ENCODE peak calls at places on chromosomes 5 and 9, in eight cellular contexts. K, D, X, C, F, L, H and P are unnamed samples.

GRCh38 chr9:18542837-18543405 is 69.0 kb downstream of the ADAMTSL1 start:
- DNase-seq in F (peak), H (peak), C (no peak), L (no peak), D (no peak), K (no peak), X (no peak), P (no peak)

GRCh38 chr9:69346596-69347390 is 21.8 kb downstream of the ENTREP1 start:
- DNase-seq in X (no peak), H (no peak), K (no peak), F (no peak), D (no peak), C (no peak), L (no peak), P (no peak)

GRCh38 chr5:59893436-59894227 is at the start of gene PDE4D:
- DNase-seq in K (peak), X (no peak), C (peak), H (peak), D (peak), F (peak), L (no peak), P (peak)

GRCh38 chr5:42005561-42006153 is 80.6 kb downstream of the FBXO4 start:
- DNase-seq in K (no peak), F (peak), C (peak), L (peak), D (no peak), H (peak), X (no peak), P (no peak)

GRCh38 chr5:128101676-128102075 is 18.1 kb downstream of the SLC12A2 start:
- DNase-seq in F (no peak), K (no peak), H (no peak), X (no peak), L (no peak), D (no peak), C (no peak), P (no peak)

GRCh38 chr5:10663531-10664183 is 97.4 kb downstream of the DAP start:
- DNase-seq in C (no peak), L (no peak), H (peak), D (no peak), X (no peak), K (no peak), F (peak), P (no peak)

GRCh38 chr5:142179776-142180387 is 71.3 kb downstream of the NDFIP1 start:
- DNase-seq in C (no peak), K (peak), D (no peak), L (no peak), X (no peak), H (no peak), F (no peak), P (no peak)

GRCh38 chr5:134090482-134090881 is 24.0 kb upstream of the TCF7 start:
- DNase-seq in X (peak), K (peak), H (no peak), F (no peak), L (no peak), D (no peak), C (no peak), P (no peak)

GRCh38 chr5:53126514-53126913 is 17.0 kb upstream of the MOCS2 start:
- DNase-seq in D (no peak), X (no peak), L (no peak), C (no peak), F (peak), H (peak), K (no peak), P (no peak)

GRCh38 chr5:56316302-56316994 is 83.3 kb upstream of the ANKRD55 start:
- DNase-seq in D (no peak), C (no peak), F (no peak), X (no peak), L (peak), K (no peak), H (no peak), P (no peak)

GRCh38 chr9:4517274-4517673 is 27.0 kb downstream of the SLC1A1 start:
- DNase-seq in D (no peak), C (no peak), X (no peak), H (no peak), F (peak), K (no peak), L (no peak), P (no peak)

GRCh38 chr9:98536542-98537173 is 172.1 kb downstream of the GABBR2 start:
- DNase-seq in D (peak), F (no peak), L (peak), K (no peak), X (no peak), C (peak), H (no peak), P (no peak)

GRCh38 chr5:65305913-65306312 is 175.8 kb downstream of the ADAMTS6 start:
- DNase-seq in D (no peak), K (no peak), X (no peak), L (no peak), H (peak), C (no peak), F (no peak), P (no peak)

GRCh38 chr5:58153255-58153654 is 306.6 kb downstream of the PLK2 start:
- DNase-seq in D (no peak), L (peak), H (no peak), C (peak), K (no peak), X (no peak), F (no peak), P (no peak)

GRCh38 chr5:94072116-94072515 is 330.7 kb upstream of the POU5F2 start:
- DNase-seq in C (no peak), H (peak), X (no peak), L (no peak), K (no peak), F (no peak), D (no peak), P (no peak)

GRCh38 chr9:127967151-127967809 is 13.5 kb downstream of the EEIG1 start:
- DNase-seq in H (no peak), X (no peak), L (no peak), C (no peak), D (no peak), K (peak), F (no peak), P (no peak)

GRCh38 chr9:93620881-93621820 is 44.8 kb downstream of the PHF2 start:
- DNase-seq in X (no peak), H (no peak), K (no peak), F (no peak), L (no peak), C (no peak), D (no peak), P (no peak)

GRCh38 chr5:67152400-67152799 is 44.2 kb downstream of the CD180 start:
- DNase-seq in C (no peak), L (no peak), X (no peak), D (no peak), K (no peak), F (no peak), H (no peak), P (no peak)

GRCh38 chr9:132977626-132978450 is 656 bp upstream of the GFI1B start:
- DNase-seq in L (peak), X (peak), K (peak), D (peak), H (peak), F (peak), C (peak), P (peak)

GRCh38 chr5:139640432-139641115 is 7.6 kb upstream of the CXXC5 start:
- DNase-seq in K (peak), L (no peak), H (no peak), F (no peak), D (peak), X (peak), C (no peak), P (peak)

GRCh38 chr5:91384671-91385430 is 1.7 kb upstream of the ARRDC3 start:
- DNase-seq in L (peak), K (no peak), F (peak), X (peak), D (peak), C (peak), H (peak), P (no peak)

GRCh38 chr5:135220394-135221186 is 178.4 kb downstream of the MACROH2A1 start:
- DNase-seq in F (no peak), K (peak), X (no peak), L (no peak), D (no peak), C (no peak), H (no peak), P (no peak)

GRCh38 chr5:147509041-147509709 is 693 bp downstream of the DPYSL3 start:
- DNase-seq in X (no peak), L (no peak), K (peak), C (no peak), F (no peak), D (peak), H (no peak), P (peak)

GRCh38 chr9:19028835-19029451 is 4.1 kb downstream of the SAXO1 start:
- DNase-seq in D (peak), L (peak), X (peak), K (no peak), H (peak), C (peak), F (peak), P (no peak)

GRCh38 chr9:6819112-6819511 is 61.3 kb downstream of the KDM4C start:
- DNase-seq in K (no peak), D (no peak), L (no peak), H (no peak), F (no peak), C (no peak), X (no peak), P (no peak)

GRCh38 chr5:59729820-59730219 is 163.7 kb downstream of the PDE4D start:
- DNase-seq in D (no peak), F (no peak), C (no peak), H (no peak), K (no peak), L (no peak), X (no peak), P (no peak)

GRCh38 chr5:180109920-180110319 is 38.4 kb upstream of the RNF130 start:
- DNase-seq in D (no peak), K (peak), C (no peak), L (no peak), H (no peak), F (no peak), X (no peak), P (no peak)

GRCh38 chr5:142390303-142390840 is 65.6 kb upstream of the SPRY4 start:
- DNase-seq in F (no peak), H (no peak), C (no peak), K (no peak), D (no peak), L (no peak), X (no peak), P (no peak)

GRCh38 chr9:98864257-98865180 is 57.0 kb downstream of the GALNT12 start:
- DNase-seq in X (no peak), D (no peak), L (no peak), H (peak), C (no peak), K (no peak), F (no peak), P (no peak)

GRCh38 chr5:1285883-1286291 is 9.0 kb downstream of the TERT start:
- DNase-seq in F (no peak), C (no peak), D (no peak), K (peak), H (no peak), L (no peak), X (no peak), P (no peak)

GRCh38 chr5:172160506-172160905 is 27.5 kb downstream of the STK10 start:
- DNase-seq in H (no peak), L (no peak), F (no peak), X (no peak), D (no peak), K (no peak), C (no peak), P (no peak)

GRCh38 chr9:13278023-13278367 is 1.5 kb downstream of the MPDZ start:
- DNase-seq in F (no peak), H (peak), L (no peak), X (no peak), K (no peak), D (no peak), C (no peak), P (peak)

GRCh38 chr5:2375796-2376195 is 375.7 kb downstream of the IRX2 start:
- DNase-seq in X (no peak), C (no peak), F (no peak), H (no peak), D (no peak), L (no peak), K (no peak), P (no peak)

GRCh38 chr5:151465476-151465875 is 18.1 kb downstream of the SLC36A1 start:
- DNase-seq in H (no peak), K (no peak), C (no peak), L (peak), X (no peak), D (no peak), F (no peak), P (no peak)

GRCh38 chr5:30698217-30698616 is 495.3 kb upstream of the CDH6 start:
- DNase-seq in L (no peak), D (no peak), K (no peak), C (no peak), H (no peak), F (no peak), X (no peak), P (no peak)

GRCh38 chr9:38257626-38258215 is 134.8 kb upstream of the ALDH1B1 start:
- DNase-seq in C (no peak), F (no peak), L (no peak), K (no peak), D (no peak), H (no peak), X (no peak), P (no peak)

GRCh38 chr9:38259519-38260218 is 132.8 kb upstream of the ALDH1B1 start:
- DNase-seq in H (no peak), F (no peak), D (no peak), C (no peak), L (no peak), K (no peak), X (no peak), P (no peak)

DNA sequence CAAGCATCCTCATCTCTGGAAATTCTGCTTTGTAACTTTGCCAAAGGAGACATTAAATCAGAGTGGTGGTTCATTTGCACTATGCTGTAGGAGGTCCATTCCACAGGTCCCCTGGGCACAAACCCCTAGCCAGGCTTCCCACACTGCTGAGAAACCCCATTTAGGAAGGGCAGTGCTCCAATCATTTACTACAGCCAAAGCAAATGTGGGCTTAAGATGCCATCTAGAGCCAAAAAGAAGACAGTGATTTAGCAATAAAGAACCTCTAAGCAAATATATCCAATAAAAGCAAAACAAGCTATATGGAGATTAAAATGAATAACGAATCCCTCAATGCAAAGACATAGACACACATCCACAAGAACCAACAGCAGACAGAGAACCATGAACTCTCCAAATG is 129.0 kb upstream of the ALDH1B1 start:
- DNase-seq in C (peak), D (no peak), X (no peak), H (peak), K (no peak), L (no peak), F (peak), P (no peak)
- TF ChIP-seq CTCF in C (peak), D (no peak), X (peak), H (peak), K (no peak), L (peak), F (peak), P (peak)

GRCh38 chr9:17528859-17529258 is 50.0 kb upstream of the SH3GL2 start:
- DNase-seq in F (no peak), D (no peak), K (no peak), H (peak), X (no peak), L (no peak), C (peak), P (no peak)
- TF ChIP-seq CTCF in F (peak), D (peak), K (no peak), H (peak), X (peak), L (no peak), C (peak), P (peak)

GRCh38 chr5:149641000-149641576 is 59.8 kb downstream of the ARHGEF37 start:
- DNase-seq in H (peak), L (peak), F (peak), K (no peak), C (peak), X (no peak), D (no peak), P (no peak)
- TF ChIP-seq CTCF in H (peak), L (no peak), F (no peak), K (no peak), C (no peak), X (no peak), D (no peak), P (no peak)

GRCh38 chr5:78629590-78629989 is 19.0 kb downstream of the LHFPL2 start:
- DNase-seq in K (no peak), X (no peak), L (no peak), H (no peak), D (no peak), F (no peak), C (no peak), P (no peak)

GRCh38 chr5:78627175-78627574 is 21.4 kb downstream of the LHFPL2 start:
- DNase-seq in F (peak), X (no peak), L (peak), K (no peak), C (peak), D (no peak), H (peak), P (no peak)

GRCh38 chr5:78628260-78629024 is 20.1 kb downstream of the LHFPL2 start:
- DNase-seq in K (no peak), H (no peak), C (no peak), X (no peak), L (no peak), F (no peak), D (no peak), P (no peak)

GRCh38 chr5:78626009-78626571 is 22.5 kb downstream of the LHFPL2 start:
- DNase-seq in X (no peak), D (no peak), L (no peak), K (no peak), C (no peak), H (peak), F (no peak), P (no peak)

DNA sequence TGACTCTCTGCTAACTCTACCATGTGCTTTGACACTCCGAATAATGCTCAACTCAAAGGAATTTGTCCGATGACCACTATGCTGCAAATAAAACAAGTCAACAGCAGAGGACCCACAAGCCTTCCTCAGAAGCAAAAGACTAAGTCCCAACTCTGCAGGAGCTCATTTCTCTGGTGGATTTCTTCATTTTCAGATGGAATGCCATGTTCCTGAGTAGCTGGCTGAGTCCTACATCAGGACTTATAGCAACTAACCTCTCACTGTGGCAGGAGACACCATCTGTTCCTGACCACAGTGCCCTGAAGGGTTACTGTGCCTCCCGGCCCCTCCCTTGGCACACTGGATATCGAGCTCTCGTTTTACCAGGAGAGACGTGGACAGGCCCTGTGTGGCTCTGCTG is 20.8 kb downstream of the LHFPL2 start:
- DNase-seq in L (no peak), K (no peak), C (no peak), X (no peak), D (no peak), F (peak), H (no peak), P (no peak)
- TF ChIP-seq CTCF in L (no peak), K (no peak), C (no peak), X (no peak), D (no peak), F (no peak), H (no peak), P (no peak)

GRCh38 chr9:113580041-113580953 is 116.8 kb downstream of the RGS3 start:
- DNase-seq in F (peak), D (no peak), H (no peak), L (no peak), K (peak), X (peak), C (no peak), P (no peak)
- TF ChIP-seq CTCF in F (no peak), D (no peak), H (no peak), L (no peak), K (peak), X (peak), C (no peak), P (no peak)

DNA sequence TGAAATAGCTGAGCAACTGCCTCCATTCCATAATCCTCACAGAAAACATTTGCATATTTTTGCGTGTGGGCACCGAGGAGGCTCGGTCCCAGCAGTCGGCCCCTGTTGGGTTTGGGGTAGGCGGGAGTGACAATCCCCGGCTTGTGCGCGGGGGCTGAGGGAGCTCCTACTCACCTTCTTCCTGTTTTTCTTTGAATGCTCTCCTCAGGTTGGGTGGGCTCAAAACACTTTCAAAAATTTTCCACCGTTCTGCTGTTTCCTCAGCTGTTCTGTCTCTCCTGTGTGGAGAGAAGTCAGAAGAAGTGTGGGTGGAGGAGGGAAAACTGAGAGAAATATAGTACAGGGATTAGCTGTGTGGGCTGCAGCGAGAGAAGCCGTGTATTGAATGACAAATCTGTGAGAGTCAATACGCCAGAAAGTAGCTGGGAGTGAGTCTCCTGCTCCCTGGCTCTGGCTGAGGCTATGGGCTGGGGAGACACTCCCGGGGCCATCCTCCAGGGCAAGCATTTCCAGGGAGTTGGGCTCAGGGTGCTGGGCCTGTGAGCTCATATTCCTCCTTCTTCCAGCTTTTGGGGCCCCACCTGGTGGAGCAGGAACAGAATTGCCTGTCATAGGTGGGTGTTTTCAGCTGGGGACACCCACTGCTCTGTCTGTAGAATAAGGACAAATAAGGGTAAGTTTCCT is 84.7 kb downstream of the CMYA5 start:
- DNase-seq in H (no peak), K (no peak), D (peak), C (peak), L (peak), F (peak), X (peak), P (peak)
- TF ChIP-seq CTCF in H (no peak), K (no peak), D (no peak), C (peak), L (peak), F (peak), X (peak), P (peak)

GRCh38 chr5:149638136-149638535 is 56.8 kb downstream of the ARHGEF37 start:
- DNase-seq in C (no peak), D (no peak), X (no peak), H (no peak), K (no peak), F (no peak), L (no peak), P (no peak)

GRCh38 chr5:149638546-149639241 is 57.4 kb downstream of the ARHGEF37 start:
- DNase-seq in F (no peak), L (no peak), K (no peak), C (no peak), H (no peak), X (no peak), D (no peak), P (no peak)

GRCh38 chr5:149641600-149641999 is 60.3 kb downstream of the ARHGEF37 start:
- DNase-seq in L (no peak), C (no peak), H (no peak), F (no peak), X (no peak), K (no peak), D (no peak), P (no peak)

GRCh38 chr5:149639718-149640117 is 58.4 kb downstream of the ARHGEF37 start:
- DNase-seq in F (no peak), L (no peak), H (no peak), X (no peak), K (no peak), D (no peak), C (no peak), P (no peak)

GRCh38 chr5:149640350-149640999 is 59.2 kb downstream of the ARHGEF37 start:
- DNase-seq in C (no peak), K (no peak), D (no peak), L (no peak), H (no peak), X (no peak), F (no peak), P (no peak)
- TF ChIP-seq CTCF in C (no peak), K (no peak), D (no peak), L (no peak), H (no peak), X (no peak), F (no peak), P (no peak)

GRCh38 chr9:89112243-89112642 is 66.4 kb downstream of the SHC3 start:
- DNase-seq in K (no peak), H (no peak), L (no peak), C (no peak), X (no peak), D (no peak), F (no peak), P (no peak)

GRCh38 chr9:89113851-89114250 is 64.8 kb downstream of the SHC3 start:
- DNase-seq in L (no peak), H (no peak), K (no peak), C (no peak), D (no peak), F (no peak), X (no peak), P (no peak)

GRCh38 chr9:89114741-89115140 is 63.9 kb downstream of the SHC3 start:
- DNase-seq in K (no peak), X (no peak), C (no peak), H (no peak), D (no peak), F (no peak), L (no peak), P (no peak)

GRCh38 chr9:89115426-89115825 is 63.2 kb downstream of the SHC3 start:
- DNase-seq in X (no peak), K (no peak), C (no peak), D (no peak), L (no peak), H (no peak), F (no peak), P (no peak)

GRCh38 chr9:89116064-89116817 is 62.4 kb downstream of the SHC3 start:
- DNase-seq in F (peak), C (peak), K (no peak), H (peak), L (no peak), X (no peak), D (no peak), P (no peak)
- TF ChIP-seq CTCF in F (no peak), C (no peak), K (no peak), H (no peak), L (no peak), X (no peak), D (no peak), P (no peak)